ENCODE peak calls at places on chromosome 16, in seven cellular contexts. One of them, this sample, is unnamed.

GRCh38 chr16:71230122-71230845 is at the start of gene HYDIN:
- DNase-seq in PC-9: peak; percentile 90
- DNase-seq in H9: peak; percentile 95
- DNase-seq in stimulated activated CD8-positive, alpha-beta memory T cell treated with anti-CD3 and anti-CD28 coated beads, Interleukin-15, amount 100 ng/mL, for 1 hour: no peak
- DNase-seq in neural crest cell: peak; percentile 90
- DNase-seq in right cardiac atrium: peak; percentile 60
- DNase-seq in effector memory CD8-positive, alpha-beta T cell: no peak
- DNase-seq in this sample: no peak

GRCh38 chr16:67431077-67431804 is at the start of gene HSD11B2:
- DNase-seq in PC-9: peak; percentile 76
- DNase-seq in H9: peak; percentile 81
- DNase-seq in stimulated activated CD8-positive, alpha-beta memory T cell treated with anti-CD3 and anti-CD28 coated beads, Interleukin-15, amount 100 ng/mL, for 1 hour: no peak
- DNase-seq in neural crest cell: peak; percentile 41
- DNase-seq in right cardiac atrium: peak; percentile 85
- DNase-seq in effector memory CD8-positive, alpha-beta T cell: no peak
- DNase-seq in this sample: no peak

GRCh38 chr16:4684763-4685162 is 8.6 kb upstream of the NUDT16L1 start:
- DNase-seq in PC-9: peak; percentile 69
- DNase-seq in H9: no peak
- DNase-seq in stimulated activated CD8-positive, alpha-beta memory T cell treated with anti-CD3 and anti-CD28 coated beads, Interleukin-15, amount 100 ng/mL, for 1 hour: no peak
- DNase-seq in neural crest cell: no peak
- DNase-seq in right cardiac atrium: peak; percentile 14
- DNase-seq in effector memory CD8-positive, alpha-beta T cell: no peak
- DNase-seq in this sample: no peak

GRCh38 chr16:11131706-11132105 is 124.3 kb downstream of the SOCS1 start:
- DNase-seq in PC-9: no peak
- DNase-seq in H9: peak; percentile 25
- DNase-seq in stimulated activated CD8-positive, alpha-beta memory T cell treated with anti-CD3 and anti-CD28 coated beads, Interleukin-15, amount 100 ng/mL, for 1 hour: no peak
- DNase-seq in neural crest cell: no peak
- DNase-seq in right cardiac atrium: peak; percentile 85
- DNase-seq in effector memory CD8-positive, alpha-beta T cell: no peak
- DNase-seq in this sample: no peak

GRCh38 chr16:85718682-85719081 is 29.9 kb upstream of the GINS2 start:
- DNase-seq in PC-9: no peak
- DNase-seq in H9: peak; percentile 67
- DNase-seq in stimulated activated CD8-positive, alpha-beta memory T cell treated with anti-CD3 and anti-CD28 coated beads, Interleukin-15, amount 100 ng/mL, for 1 hour: no peak
- DNase-seq in neural crest cell: peak; percentile 23
- DNase-seq in right cardiac atrium: no peak
- DNase-seq in effector memory CD8-positive, alpha-beta T cell: no peak
- DNase-seq in this sample: peak; percentile 24

GRCh38 chr16:53369921-53370320 is 64.3 kb upstream of the RBL2 start:
- DNase-seq in PC-9: no peak
- DNase-seq in H9: no peak
- DNase-seq in stimulated activated CD8-positive, alpha-beta memory T cell treated with anti-CD3 and anti-CD28 coated beads, Interleukin-15, amount 100 ng/mL, for 1 hour: no peak
- DNase-seq in neural crest cell: no peak
- DNase-seq in right cardiac atrium: no peak
- DNase-seq in effector memory CD8-positive, alpha-beta T cell: no peak
- DNase-seq in this sample: no peak

GRCh38 chr16:50367777-50368409 is 895 bp downstream of the BRD7 start:
- DNase-seq in PC-9: no peak
- DNase-seq in H9: no peak
- DNase-seq in stimulated activated CD8-positive, alpha-beta memory T cell treated with anti-CD3 and anti-CD28 coated beads, Interleukin-15, amount 100 ng/mL, for 1 hour: no peak
- DNase-seq in neural crest cell: no peak
- DNase-seq in right cardiac atrium: no peak
- DNase-seq in effector memory CD8-positive, alpha-beta T cell: no peak
- DNase-seq in this sample: no peak

GRCh38 chr16:82240111-82240510 is 70.1 kb upstream of the MPHOSPH6 start:
- DNase-seq in PC-9: no peak
- DNase-seq in H9: no peak
- DNase-seq in stimulated activated CD8-positive, alpha-beta memory T cell treated with anti-CD3 and anti-CD28 coated beads, Interleukin-15, amount 100 ng/mL, for 1 hour: no peak
- DNase-seq in neural crest cell: no peak
- DNase-seq in right cardiac atrium: no peak
- DNase-seq in effector memory CD8-positive, alpha-beta T cell: no peak
- DNase-seq in this sample: no peak

GRCh38 chr16:3945751-3946603 is 65.5 kb upstream of the CREBBP start:
- DNase-seq in PC-9: peak; percentile 86
- DNase-seq in H9: no peak
- DNase-seq in stimulated activated CD8-positive, alpha-beta memory T cell treated with anti-CD3 and anti-CD28 coated beads, Interleukin-15, amount 100 ng/mL, for 1 hour: no peak
- DNase-seq in neural crest cell: no peak
- DNase-seq in right cardiac atrium: peak; percentile 67
- DNase-seq in effector memory CD8-positive, alpha-beta T cell: no peak
- DNase-seq in this sample: no peak

GRCh38 chr16:27999687-28000086 is 63.8 kb downstream of the GSG1L start:
- DNase-seq in PC-9: no peak
- DNase-seq in H9: no peak
- DNase-seq in stimulated activated CD8-positive, alpha-beta memory T cell treated with anti-CD3 and anti-CD28 coated beads, Interleukin-15, amount 100 ng/mL, for 1 hour: no peak
- DNase-seq in neural crest cell: no peak
- DNase-seq in right cardiac atrium: no peak
- DNase-seq in effector memory CD8-positive, alpha-beta T cell: no peak
- DNase-seq in this sample: no peak

GRCh38 chr16:50311891-50312501 is 45.6 kb downstream of the ADCY7 start:
- DNase-seq in PC-9: no peak
- DNase-seq in H9: no peak
- DNase-seq in stimulated activated CD8-positive, alpha-beta memory T cell treated with anti-CD3 and anti-CD28 coated beads, Interleukin-15, amount 100 ng/mL, for 1 hour: no peak
- DNase-seq in neural crest cell: no peak
- DNase-seq in right cardiac atrium: no peak
- DNase-seq in effector memory CD8-positive, alpha-beta T cell: no peak
- DNase-seq in this sample: no peak

This sample was measured in naive B cell.